ENCODE peak calls at places on chromosomes 11 and 22, in four cellular contexts. K, D, T and Q are unnamed samples.

GRCh38 chr11:4191031-4191571 is 96.5 kb downstream of the RRM1 start:
- DNase-seq in T (no peak), K (no peak), D (no peak), Q (no peak)

GRCh38 chr11:10181811-10182210 is 112.2 kb downstream of the SBF2 start:
- DNase-seq in T (no peak), K (no peak), D (no peak), Q (no peak)

GRCh38 chr11:2077061-2077802 is 62.0 kb downstream of the IGF2 start:
- DNase-seq in K (no peak), T (no peak), D (no peak), Q (peak)

GRCh38 chr11:82682003-82682751 is 51.5 kb downstream of the FAM181B start:
- DNase-seq in T (peak), D (no peak), K (peak), Q (no peak)

GRCh38 chr11:116563028-116563712 is 209.6 kb downstream of the BUD13 start:
- DNase-seq in K (no peak), D (peak), T (no peak), Q (no peak)

GRCh38 chr11:74866557-74866956 is 82.3 kb downstream of the XRRA1 start:
- DNase-seq in D (no peak), K (no peak), T (no peak), Q (no peak)

GRCh38 chr11:36131719-36132349 is 157.4 kb downstream of the COMMD9 start:
- DNase-seq in T (no peak), K (peak), D (no peak), Q (peak)

GRCh38 chr11:2790581-2790925 is 90.8 kb upstream of the KCNQ1OT1 start:
- DNase-seq in T (no peak), D (peak), K (peak), Q (peak)

GRCh38 chr11:118530683-118531596 is at the start of gene TMEM25:
- DNase-seq in T (no peak), D (peak), K (peak), Q (peak)

GRCh38 chr11:12556788-12557384 is 117.3 kb upstream of the TEAD1 start:
- DNase-seq in D (no peak), T (peak), K (peak), Q (peak)

GRCh38 chr11:67053896-67054850 is 2.5 kb upstream of the RHOD start:
- DNase-seq in T (no peak), K (peak), D (peak), Q (peak)

GRCh38 chr11:60972182-60973030 is 926 bp downstream of the CD6 start:
- DNase-seq in D (no peak), T (no peak), K (no peak), Q (no peak)

GRCh38 chr11:62508336-62509058 is 38.1 kb downstream of the AHNAK start:
- DNase-seq in D (peak), K (peak), T (peak), Q (peak)

GRCh38 chr22:42604403-42604802 is 10.3 kb downstream of the POLDIP3 start:
- DNase-seq in K (no peak), T (no peak), D (no peak), Q (peak)

GRCh38 chr11:95697614-95698408 is 91.8 kb downstream of the FAM76B start:
- DNase-seq in D (no peak), T (no peak), K (no peak), Q (no peak)

GRCh38 chr11:90288207-90288821 is 65.5 kb upstream of the CHORDC1 start:
- DNase-seq in D (no peak), K (no peak), T (no peak), Q (no peak)

GRCh38 chr11:85822814-85823213 is 11.9 kb upstream of the SYTL2 start:
- DNase-seq in D (no peak), K (no peak), T (no peak), Q (peak)

GRCh38 chr11:93729129-93729616 is 12.1 kb downstream of the TAF1D start:
- DNase-seq in D (no peak), K (no peak), T (no peak), Q (no peak)

GRCh38 chr11:128184981-128185380 is 402.4 kb downstream of the ETS1 start:
- DNase-seq in K (no peak), D (no peak), T (no peak), Q (no peak)

GRCh38 chr11:115944596-115944995 is 440.4 kb upstream of the CADM1 start:
- DNase-seq in D (no peak), K (no peak), T (no peak), Q (no peak)

GRCh38 chr11:132590554-132590953 is 941.7 kb downstream of the OPCML start:
- DNase-seq in T (no peak), K (no peak), D (no peak), Q (no peak)

GRCh38 chr22:27985323-27986275 is 66.5 kb upstream of the PITPNB start:
- DNase-seq in D (no peak), K (no peak), T (no peak), Q (peak)

GRCh38 chr11:113675003-113675471 is 31.1 kb downstream of the TMPRSS5 start:
- DNase-seq in K (no peak), T (peak), D (no peak), Q (peak)

GRCh38 chr22:30335236-30335635 is 8.5 kb upstream of the TBC1D10A start:
- DNase-seq in K (no peak), T (no peak), D (no peak), Q (no peak)

GRCh38 chr11:119108151-119108856 is 1.2 kb downstream of the C2CD2L start:
- DNase-seq in K (peak), T (no peak), D (peak), Q (no peak)

GRCh38 chr11:80722616-80723015 is 1281.8 kb upstream of the TENM4 start:
- DNase-seq in K (no peak), T (no peak), D (no peak), Q (no peak)

GRCh38 chr11:6474806-6475500 is 1.2 kb upstream of the TRIM3 start:
- DNase-seq in D (no peak), T (no peak), K (no peak), Q (no peak)

GRCh38 chr11:57407521-57407920 is 17.1 kb upstream of the PRG2 start:
- DNase-seq in T (no peak), K (no peak), D (no peak), Q (no peak)

GRCh38 chr11:12291767-12292166 is 85.6 kb upstream of the PARVA start:
- DNase-seq in T (no peak), D (no peak), K (no peak), Q (no peak)

GRCh38 chr11:110966131-110966530 is 253.9 kb upstream of the ARHGAP20 start:
- DNase-seq in T (no peak), K (no peak), D (no peak), Q (no peak)

GRCh38 chr11:124892750-124893454 is 4.8 kb downstream of the ROBO4 start:
- DNase-seq in D (no peak), T (no peak), K (no peak), Q (no peak)

GRCh38 chr11:28797536-28797935 is 689.3 kb downstream of the METTL15 start:
- DNase-seq in T (no peak), K (no peak), D (no peak), Q (no peak)

GRCh38 chr11:3022300-3022967 is 30.3 kb upstream of the NAP1L4 start:
- DNase-seq in T (peak), D (no peak), K (no peak), Q (no peak)

GRCh38 chr11:92268546-92268945 is 43.9 kb downstream of the FAT3 start:
- DNase-seq in K (no peak), D (no peak), T (no peak), Q (no peak)

GRCh38 chr11:44407211-44407996 is 97.5 kb upstream of the ALX4 start:
- DNase-seq in T (no peak), K (no peak), D (no peak), Q (no peak)

GRCh38 chr11:69636512-69636866 is 4.5 kb upstream of the CCND1 start:
- DNase-seq in K (peak), T (no peak), D (peak), Q (peak)

GRCh38 chr11:69637956-69638871 is 2.7 kb upstream of the CCND1 start:
- DNase-seq in T (no peak), D (peak), K (peak), Q (peak)

GRCh38 chr11:69635804-69636511 is 5.0 kb upstream of the CCND1 start:
- DNase-seq in D (no peak), K (no peak), T (no peak), Q (no peak)

GRCh38 chr11:69637601-69637955 is 3.4 kb upstream of the CCND1 start:
- DNase-seq in T (no peak), D (no peak), K (no peak), Q (no peak)

DNA sequence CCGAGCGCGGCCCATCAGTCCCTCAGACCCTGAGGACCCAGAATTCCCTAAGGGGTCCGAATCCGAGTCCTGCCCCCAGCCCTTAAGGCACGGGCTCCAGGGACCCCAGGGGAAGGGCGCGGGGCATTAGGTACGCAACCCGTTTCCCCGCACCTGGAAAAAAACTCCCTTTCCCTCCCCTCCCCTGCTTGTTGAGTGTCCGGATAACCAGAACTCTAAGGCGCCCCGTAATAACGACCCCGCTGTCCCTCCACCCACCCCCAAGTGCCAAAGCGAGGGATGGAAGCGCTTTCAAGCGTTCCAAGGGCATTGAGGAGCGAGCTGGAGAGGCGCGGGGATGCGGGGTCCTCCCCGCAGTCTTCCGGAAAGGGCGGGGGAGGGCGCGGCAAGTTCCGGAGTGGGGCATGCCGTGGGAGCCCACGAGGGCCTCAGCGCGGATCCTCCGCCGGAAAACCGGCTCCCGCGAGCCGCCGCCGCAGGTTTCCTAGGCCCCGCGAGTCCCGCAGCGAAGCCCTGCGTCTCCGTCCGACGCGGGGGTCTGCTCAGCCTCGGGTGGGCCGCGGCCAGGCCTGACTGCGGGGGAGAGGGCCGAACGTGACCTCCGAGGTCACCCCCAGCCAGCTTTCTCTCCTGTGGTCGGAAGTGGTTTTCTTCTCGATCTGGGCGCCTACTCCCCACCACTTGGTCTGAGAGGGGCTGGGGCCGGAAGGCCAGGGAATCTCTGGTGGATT is 3.9 kb upstream of the CCND1 start:
- DNase-seq in T (no peak), K (no peak), D (peak), Q (no peak)
- H3K4me3 ChIP-seq in T (peak), K (peak), D (peak), Q (no peak)

GRCh38 chr22:35008213-35008612 is 57.7 kb upstream of the ISX start:
- DNase-seq in K (no peak), T (no peak), D (no peak), Q (no peak)
- H3K4me3 ChIP-seq in K (no peak), T (no peak), D (no peak), Q (no peak)

GRCh38 chr22:45007946-45008852 is 1.6 kb downstream of the PHF21B start:
- DNase-seq in T (no peak), K (no peak), D (no peak), Q (no peak)

GRCh38 chr22:45009881-45010531 is at the start of gene PHF21B:
- DNase-seq in T (no peak), D (no peak), K (no peak), Q (peak)

GRCh38 chr22:45007247-45007945 is 2.4 kb downstream of the PHF21B start:
- DNase-seq in T (no peak), K (no peak), D (no peak), Q (no peak)

GRCh38 chr22:45010532-45010900 is 711 bp upstream of the PHF21B start:
- DNase-seq in D (no peak), K (no peak), T (no peak), Q (no peak)

DNA sequence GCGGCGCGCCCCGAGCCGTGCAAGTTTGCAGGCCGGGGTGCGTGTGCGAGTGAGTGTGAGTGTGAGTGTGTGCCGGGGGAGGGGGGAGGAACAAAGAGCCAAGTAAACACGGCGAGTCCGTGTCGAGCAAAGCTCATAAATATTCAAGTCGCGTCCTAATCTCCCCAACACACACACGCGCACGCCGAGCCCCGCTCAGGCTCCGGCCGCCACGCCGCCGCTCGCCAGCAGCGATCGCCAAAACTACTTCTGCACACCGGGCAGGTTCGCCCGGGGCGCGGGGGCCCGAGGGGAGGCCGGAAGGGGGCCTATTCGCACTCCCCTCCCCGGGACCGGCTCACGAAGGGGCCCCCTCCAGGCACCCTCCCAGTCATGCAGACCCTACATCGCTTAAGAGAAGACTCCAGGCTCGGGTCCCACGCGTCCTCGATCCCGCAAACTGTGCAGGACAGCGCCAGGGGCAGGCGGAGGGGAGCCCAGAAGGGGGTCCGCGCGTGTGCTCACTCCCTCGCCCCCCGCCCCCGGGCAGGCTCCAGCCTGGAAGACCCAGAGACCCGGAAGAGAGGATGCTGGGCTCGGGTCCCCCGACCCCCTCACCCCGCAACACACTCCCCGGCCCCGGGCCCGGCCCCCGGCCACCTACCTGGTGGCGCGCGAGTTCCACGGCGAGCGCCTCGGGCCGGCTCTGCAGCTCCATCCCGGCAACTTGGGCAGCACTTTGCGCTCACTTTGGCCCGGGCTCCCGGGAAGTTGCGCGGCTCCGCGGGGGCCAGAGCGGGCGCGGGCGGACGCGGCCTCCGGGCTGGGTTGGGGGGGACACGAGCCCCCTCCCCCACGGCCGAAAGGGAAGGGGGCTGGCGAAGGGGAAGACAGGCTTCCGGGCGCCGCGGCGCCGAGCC is 703 bp downstream of the PHF21B start:
- DNase-seq in T (no peak), D (no peak), K (no peak), Q (no peak)
- H3K4me3 ChIP-seq in T (peak), D (peak), K (peak), Q (peak)

GRCh38 chr11:79515781-79516180 is 75.0 kb upstream of the TENM4 start:
- DNase-seq in T (no peak), K (no peak), D (no peak), Q (no peak)

GRCh38 chr11:79510948-79511347 is 70.1 kb upstream of the TENM4 start:
- DNase-seq in K (no peak), T (no peak), D (no peak), Q (no peak)

GRCh38 chr11:79514269-79514668 is 73.4 kb upstream of the TENM4 start:
- DNase-seq in K (no peak), D (no peak), T (no peak), Q (no peak)

GRCh38 chr11:79514695-79515094 is 73.9 kb upstream of the TENM4 start:
- DNase-seq in T (no peak), K (no peak), D (no peak), Q (no peak)

GRCh38 chr11:79512706-79513469 is 72.1 kb upstream of the TENM4 start:
- DNase-seq in D (no peak), T (no peak), K (no peak), Q (no peak)
- H3K4me3 ChIP-seq in D (no peak), T (no peak), K (no peak), Q (no peak)

GRCh38 chr11:65919151-65920034 is at the start of gene DRAP1:
- DNase-seq in T (peak), D (peak), K (peak), Q (peak)

GRCh38 chr11:65918211-65919150 is at the start of gene C11orf68:
- DNase-seq in T (no peak), K (no peak), D (no peak), Q (no peak)

GRCh38 chr11:65916391-65916790 is 2.5 kb downstream of the C11orf68 start:
- DNase-seq in K (no peak), D (no peak), T (no peak), Q (no peak)

GRCh38 chr11:65917077-65917433 is 1.8 kb downstream of the C11orf68 start:
- DNase-seq in K (no peak), D (no peak), T (no peak), Q (no peak)

GRCh38 chr11:65917434-65918210 is 1.2 kb downstream of the C11orf68 start:
- DNase-seq in T (no peak), K (no peak), D (peak), Q (no peak)
- H3K4me3 ChIP-seq in T (peak), K (peak), D (peak), Q (peak)

GRCh38 chr11:21133244-21133643 is 463.9 kb downstream of the NELL1 start:
- DNase-seq in T (no peak), D (no peak), K (no peak), Q (no peak)

GRCh38 chr11:21137813-21138212 is 468.4 kb downstream of the NELL1 start:
- DNase-seq in K (no peak), T (no peak), D (no peak), Q (no peak)

GRCh38 chr11:21132146-21132720 is 462.8 kb downstream of the NELL1 start:
- DNase-seq in K (no peak), D (no peak), T (no peak), Q (no peak)

GRCh38 chr11:21133722-21134121 is 464.3 kb downstream of the NELL1 start:
- DNase-seq in T (no peak), K (no peak), D (no peak), Q (no peak)
- H3K4me3 ChIP-seq in T (no peak), K (no peak), D (no peak), Q (no peak)

GRCh38 chr11:47400813-47401279 is 7.5 kb upstream of the SLC39A13 start:
- DNase-seq in D (no peak), T (no peak), K (no peak), Q (no peak)
- H3K4me3 ChIP-seq in D (peak), T (no peak), K (peak), Q (no peak)

GRCh38 chr22:39457047-39457545 is 284 bp downstream of the MGAT3 start:
- DNase-seq in D (no peak), K (no peak), T (no peak), Q (no peak)
- H3K4me3 ChIP-seq in D (peak), K (peak), T (no peak), Q (peak)

DNA sequence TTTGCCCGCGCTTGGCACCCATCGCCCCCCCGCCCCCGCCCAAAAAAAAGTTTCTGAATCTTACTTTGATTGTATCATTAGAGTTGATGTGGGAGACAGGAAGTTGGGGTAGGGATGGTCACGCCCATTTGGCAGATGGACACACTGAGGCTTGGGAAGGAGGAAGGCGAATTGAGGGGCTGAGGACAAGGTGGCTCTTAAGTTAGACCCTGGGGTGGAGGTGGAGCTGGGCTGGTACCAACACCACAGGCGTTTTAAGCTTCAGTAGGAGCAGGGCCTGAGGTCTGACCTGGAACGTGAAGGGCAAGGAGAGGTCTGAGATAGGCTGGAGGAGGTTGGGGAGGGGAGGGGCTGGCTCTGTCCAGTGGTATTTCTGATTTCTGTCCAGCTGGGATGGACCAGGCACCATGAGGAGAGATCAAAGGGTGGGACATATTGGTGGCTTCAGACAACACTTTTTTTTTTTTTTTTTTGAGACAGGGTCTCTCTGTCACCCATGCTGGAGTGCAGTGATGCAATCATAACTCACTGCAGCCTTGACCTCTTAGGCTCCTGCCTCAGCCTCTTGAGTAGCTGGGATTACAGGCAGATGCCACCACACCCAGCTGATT is 777 bp upstream of the CDC42BPG start:
- DNase-seq in K (peak), D (no peak), T (no peak), Q (no peak)
- H3K4me3 ChIP-seq in K (peak), D (peak), T (no peak), Q (no peak)

GRCh38 chr11:102320166-102320565 is 2.9 kb downstream of the BIRC3 start:
- DNase-seq in K (no peak), T (no peak), D (no peak), Q (no peak)
- H3K4me3 ChIP-seq in K (no peak), T (no peak), D (no peak), Q (no peak)